ENCODE peak calls at places on chromosomes 6 and 20, in five cellular contexts. One of them, this sample, is unnamed.

GRCh38 chr6:134424131-134424794 is 106.4 kb upstream of the SGK1 start:
- DNase-seq in heart left ventricle: no peak
- DNase-seq in breast epithelium: no peak
- DNase-seq in adrenal gland: no peak
- DNase-seq in IMR-90: no peak
- DNase-seq in this sample: peak; percentile 34

GRCh38 chr6:44430322-44430721 is 42.8 kb downstream of the CDC5L start:
- DNase-seq in adrenal gland: no peak
- DNase-seq in heart left ventricle: no peak
- DNase-seq in IMR-90: peak; percentile 59
- DNase-seq in breast epithelium: no peak
- DNase-seq in this sample: no peak

GRCh38 chr20:57957397-57958049 is 247.7 kb upstream of the PMEPA1 start:
- DNase-seq in heart left ventricle: no peak
- DNase-seq in IMR-90: no peak
- DNase-seq in adrenal gland: no peak
- DNase-seq in breast epithelium: no peak
- DNase-seq in this sample: no peak

GRCh38 chr20:7031222-7031621 is 263.7 kb downstream of the BMP2 start:
- DNase-seq in adrenal gland: no peak
- DNase-seq in heart left ventricle: no peak
- DNase-seq in breast epithelium: no peak
- DNase-seq in IMR-90: no peak
- DNase-seq in this sample: peak; percentile 11

GRCh38 chr20:1062334-1063015 is 55.9 kb upstream of the PSMF1 start:
- DNase-seq in breast epithelium: no peak
- DNase-seq in adrenal gland: no peak
- DNase-seq in heart left ventricle: no peak
- DNase-seq in IMR-90: no peak
- DNase-seq in this sample: peak; percentile 10

GRCh38 chr20:57695940-57696339 is 13.9 kb downstream of the PMEPA1 start:
- DNase-seq in adrenal gland: no peak
- DNase-seq in heart left ventricle: no peak
- DNase-seq in IMR-90: no peak
- DNase-seq in breast epithelium: no peak
- DNase-seq in this sample: no peak

GRCh38 chr6:114080891-114081510 is 110.1 kb upstream of the HDAC2 start:
- DNase-seq in IMR-90: no peak
- DNase-seq in adrenal gland: no peak
- DNase-seq in breast epithelium: no peak
- DNase-seq in heart left ventricle: no peak
- DNase-seq in this sample: no peak

GRCh38 chr6:157203764-157204163 is 119.6 kb downstream of the TMEM242 start:
- DNase-seq in IMR-90: no peak
- DNase-seq in adrenal gland: no peak
- DNase-seq in heart left ventricle: no peak
- DNase-seq in breast epithelium: no peak
- DNase-seq in this sample: no peak

GRCh38 chr6:170048615-170049256 is 242.1 kb downstream of the DLL1 start:
- DNase-seq in IMR-90: peak; percentile 33
- DNase-seq in adrenal gland: peak; percentile 72
- DNase-seq in breast epithelium: no peak
- DNase-seq in heart left ventricle: peak; percentile 41
- DNase-seq in this sample: peak; percentile 35

GRCh38 chr20:22226849-22227248 is 357.5 kb downstream of the FOXA2 start:
- DNase-seq in heart left ventricle: no peak
- DNase-seq in breast epithelium: no peak
- DNase-seq in adrenal gland: no peak
- DNase-seq in IMR-90: no peak
- DNase-seq in this sample: no peak

GRCh38 chr20:58267389-58268215 is 39.1 kb upstream of the ANKRD60 start:
- DNase-seq in adrenal gland: no peak
- DNase-seq in breast epithelium: no peak
- DNase-seq in heart left ventricle: no peak
- DNase-seq in IMR-90: no peak
- DNase-seq in this sample: no peak

GRCh38 chr6:121617388-121617787 is 181.9 kb downstream of the GJA1 start:
- DNase-seq in IMR-90: no peak
- DNase-seq in adrenal gland: no peak
- DNase-seq in heart left ventricle: no peak
- DNase-seq in breast epithelium: no peak
- DNase-seq in this sample: no peak

GRCh38 chr6:38806833-38807232 is 91.7 kb downstream of the DNAH8 start:
- DNase-seq in IMR-90: no peak
- DNase-seq in breast epithelium: no peak
- DNase-seq in adrenal gland: no peak
- DNase-seq in heart left ventricle: no peak
- DNase-seq in this sample: peak; percentile 29

GRCh38 chr20:49098136-49098535 is 52.0 kb downstream of the CSE1L start:
- DNase-seq in breast epithelium: no peak
- DNase-seq in heart left ventricle: no peak
- DNase-seq in adrenal gland: no peak
- DNase-seq in IMR-90: no peak
- DNase-seq in this sample: no peak

GRCh38 chr6:163962627-163963117 is 548.2 kb downstream of the QKI start:
- DNase-seq in heart left ventricle: peak; percentile 73
- DNase-seq in IMR-90: no peak
- DNase-seq in adrenal gland: peak; percentile 43
- DNase-seq in breast epithelium: no peak
- DNase-seq in this sample: no peak

GRCh38 chr6:34476941-34477340 is 11.1 kb downstream of the PACSIN1 start:
- DNase-seq in heart left ventricle: no peak
- DNase-seq in adrenal gland: no peak
- DNase-seq in IMR-90: no peak
- DNase-seq in breast epithelium: no peak
- DNase-seq in this sample: no peak

GRCh38 chr20:49775229-49775693 is 37.4 kb upstream of the SLC9A8 start:
- DNase-seq in heart left ventricle: peak; percentile 33
- DNase-seq in IMR-90: peak; percentile 72
- DNase-seq in adrenal gland: peak; percentile 96
- DNase-seq in breast epithelium: no peak
- DNase-seq in this sample: peak; percentile 88

DNA sequence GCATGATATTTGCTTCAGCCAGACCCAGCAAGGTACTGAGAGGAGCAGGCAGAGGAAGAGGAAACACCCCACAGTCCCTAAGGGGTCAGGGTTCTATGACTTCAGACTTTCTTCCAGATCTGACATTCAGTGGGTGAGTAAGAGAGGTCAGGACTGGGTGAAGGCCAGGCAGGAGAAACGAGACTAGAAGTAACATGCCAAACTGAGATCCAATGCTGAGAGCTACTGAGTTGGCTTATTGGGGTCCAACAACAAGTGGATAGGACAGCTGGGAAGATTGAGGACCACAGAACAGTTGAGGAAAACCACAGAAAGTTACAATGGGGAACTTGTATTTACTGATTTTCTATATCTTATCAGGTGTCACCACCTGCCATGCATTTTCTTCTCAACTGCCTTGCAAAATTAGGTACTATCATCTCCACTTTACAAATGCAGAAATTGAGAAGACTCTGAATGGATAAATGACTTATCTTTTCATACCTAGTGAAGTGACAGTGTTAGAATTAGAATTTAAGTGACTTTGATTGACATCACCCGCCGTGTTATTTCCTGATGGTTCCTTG is 43.8 kb upstream of the HIVEP1 start:
- DNase-seq in adrenal gland: no peak
- DNase-seq in IMR-90: no peak
- DNase-seq in heart left ventricle: no peak
- DNase-seq in breast epithelium: no peak
- DNase-seq in this sample: no peak
- H3K4me1 ChIP-seq in adrenal gland: peaks cover 11% of the 10 kb centered on the region
- H3K4me1 ChIP-seq in IMR-90: peaks cover 11% of the 10 kb centered on the region
- H3K4me1 ChIP-seq in heart left ventricle: no peaks in the 10 kb centered on the region
- H3K4me1 ChIP-seq in breast epithelium: no peaks in the 10 kb centered on the region
- H3K4me1 ChIP-seq in this sample: peaks cover 5% of the 10 kb centered on the region

DNA sequence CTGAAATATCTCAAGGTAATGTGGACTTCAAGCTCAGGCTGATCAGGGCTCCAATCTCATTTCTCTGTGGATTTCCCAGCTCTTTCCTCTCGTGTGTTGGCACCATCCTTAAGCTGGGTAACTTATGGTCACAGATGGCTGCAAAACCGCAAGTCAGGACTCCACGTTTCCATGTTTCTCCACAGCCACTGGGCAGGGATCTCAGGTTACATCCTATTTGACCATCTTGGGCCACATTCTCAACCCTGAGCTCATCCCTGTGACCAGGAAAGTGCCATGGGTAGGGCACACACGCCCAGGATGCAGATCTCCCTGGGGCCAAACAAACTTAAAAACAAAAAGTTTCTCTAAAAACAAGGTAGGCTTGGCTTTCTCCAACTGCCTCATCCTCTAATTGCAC is 15.4 kb downstream of the RPS6KA2 start:
- DNase-seq in adrenal gland: no peak
- DNase-seq in heart left ventricle: no peak
- DNase-seq in breast epithelium: no peak
- DNase-seq in IMR-90: no peak
- DNase-seq in this sample: peak; percentile 19
- H3K4me1 ChIP-seq in adrenal gland: peaks cover 7% of the 10 kb centered on the region
- H3K4me1 ChIP-seq in heart left ventricle: peaks cover 24% of the 10 kb centered on the region
- H3K4me1 ChIP-seq in breast epithelium: no peaks in the 10 kb centered on the region
- H3K4me1 ChIP-seq in IMR-90: peaks cover 36% of the 10 kb centered on the region
- H3K4me1 ChIP-seq in this sample: no peaks in the 10 kb centered on the region

DNA sequence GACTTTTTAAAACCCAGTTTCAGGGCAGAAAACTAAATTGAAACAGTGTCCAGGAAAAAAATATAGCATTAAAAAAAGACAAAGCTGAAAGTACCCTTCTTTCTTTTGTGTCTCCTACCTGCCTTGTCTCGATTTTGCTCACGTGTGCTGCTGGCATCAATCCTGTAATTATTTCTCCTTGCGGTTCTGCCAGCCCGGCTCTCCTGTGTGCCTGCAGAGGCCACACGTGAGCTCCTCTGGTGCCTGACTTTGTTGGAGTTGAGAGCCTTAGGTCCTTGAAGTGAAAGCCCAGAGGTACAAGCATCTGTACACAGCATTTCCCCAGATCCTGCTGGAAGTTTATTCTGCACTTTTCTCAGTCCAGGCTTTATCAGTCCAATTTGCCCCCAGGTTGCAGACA is 36.5 kb downstream of the GHRH start:
- DNase-seq in adrenal gland: peak; percentile 52
- DNase-seq in IMR-90: no peak
- DNase-seq in breast epithelium: no peak
- DNase-seq in heart left ventricle: no peak
- DNase-seq in this sample: no peak
- H3K4me1 ChIP-seq in adrenal gland: peaks cover 27% of the 10 kb centered on the region
- H3K4me1 ChIP-seq in IMR-90: peaks cover 2% of the 10 kb centered on the region
- H3K4me1 ChIP-seq in breast epithelium: no peaks in the 10 kb centered on the region
- H3K4me1 ChIP-seq in heart left ventricle: peaks cover 18% of the 10 kb centered on the region
- H3K4me1 ChIP-seq in this sample: no peaks in the 10 kb centered on the region

GRCh38 chr6:136437246-136437645 is 113.0 kb downstream of the MAP7 start:
- DNase-seq in breast epithelium: no peak
- DNase-seq in IMR-90: no peak
- DNase-seq in heart left ventricle: no peak
- DNase-seq in adrenal gland: no peak
- DNase-seq in this sample: no peak

GRCh38 chr6:136439514-136440186 is 110.6 kb downstream of the MAP7 start:
- DNase-seq in breast epithelium: no peak
- DNase-seq in heart left ventricle: no peak
- DNase-seq in adrenal gland: no peak
- DNase-seq in IMR-90: no peak
- DNase-seq in this sample: no peak

GRCh38 chr6:136440187-136440582 is 110.0 kb downstream of the MAP7 start:
- DNase-seq in heart left ventricle: no peak
- DNase-seq in adrenal gland: no peak
- DNase-seq in breast epithelium: no peak
- DNase-seq in IMR-90: no peak
- DNase-seq in this sample: no peak

GRCh38 chr6:136438445-136438844 is 111.8 kb downstream of the MAP7 start:
- DNase-seq in adrenal gland: no peak
- DNase-seq in breast epithelium: no peak
- DNase-seq in heart left ventricle: no peak
- DNase-seq in IMR-90: no peak
- DNase-seq in this sample: no peak

DNA sequence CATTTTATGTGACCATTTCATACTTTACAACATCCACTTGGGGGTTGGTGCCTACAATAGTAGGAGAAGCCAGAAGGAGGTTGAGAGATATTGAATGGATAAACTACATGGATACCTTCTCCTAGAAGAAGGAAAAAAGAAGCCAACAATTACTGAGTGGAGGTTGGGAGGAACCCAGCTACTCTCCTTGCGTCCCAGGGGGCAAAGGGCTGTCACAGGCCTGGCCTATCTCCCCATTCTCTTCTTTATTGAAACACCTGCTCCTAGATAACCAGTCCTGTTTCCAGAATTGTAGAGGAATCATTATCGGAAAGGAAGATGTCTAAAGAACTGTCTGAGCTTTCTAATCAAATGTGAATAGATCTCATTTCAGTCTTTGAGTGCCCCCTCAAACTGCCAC is 115.1 kb downstream of the MAP7 start:
- DNase-seq in adrenal gland: no peak
- DNase-seq in IMR-90: no peak
- DNase-seq in heart left ventricle: no peak
- DNase-seq in breast epithelium: no peak
- DNase-seq in this sample: no peak
- H3K4me1 ChIP-seq in adrenal gland: no peaks in the 10 kb centered on the region
- H3K4me1 ChIP-seq in IMR-90: no peaks in the 10 kb centered on the region
- H3K4me1 ChIP-seq in heart left ventricle: no peaks in the 10 kb centered on the region
- H3K4me1 ChIP-seq in breast epithelium: no peaks in the 10 kb centered on the region
- H3K4me1 ChIP-seq in this sample: no peaks in the 10 kb centered on the region

GRCh38 chr6:11204987-11205386 is 27.5 kb downstream of the NEDD9 start:
- DNase-seq in breast epithelium: no peak
- DNase-seq in heart left ventricle: no peak
- DNase-seq in adrenal gland: no peak
- DNase-seq in IMR-90: no peak
- DNase-seq in this sample: no peak
- H3K4me1 ChIP-seq in breast epithelium: peaks cover 12% of the 10 kb centered on the region
- H3K4me1 ChIP-seq in heart left ventricle: peaks cover 25% of the 10 kb centered on the region
- H3K4me1 ChIP-seq in adrenal gland: peaks cover 23% of the 10 kb centered on the region
- H3K4me1 ChIP-seq in IMR-90: peaks cover 31% of the 10 kb centered on the region
- H3K4me1 ChIP-seq in this sample: peaks cover 46% of the 10 kb centered on the region

This sample was measured in PC-3.